ENCODE peak calls at places on chromosomes 4 and X, in nine cellular contexts. One of them, this sample, is unnamed. For H3K4me1 and H3K9me3, the result is how much of the 10 kb centered on the place peaks cover.

GRCh38 chr4:83320548-83320947 is 14.1 kb downstream of the HPSE start:
- DNase-seq in IMR-90: peak
- DNase-seq in MM.1S: no peak
- DNase-seq in suprapubic skin: no peak
- DNase-seq in left ventricle myocardium inferior: peak
- DNase-seq in transverse colon: peak
- DNase-seq in ascending aorta: peak
- DNase-seq in tibial nerve: peak
- DNase-seq in iPS DF 6.9: no peak
- DNase-seq in this sample: no peak

GRCh38 chr4:79723507-79723906 is 315.5 kb upstream of the GK2 start:
- DNase-seq in IMR-90: no peak
- DNase-seq in MM.1S: no peak
- DNase-seq in suprapubic skin: no peak
- DNase-seq in left ventricle myocardium inferior: no peak
- DNase-seq in transverse colon: no peak
- DNase-seq in ascending aorta: no peak
- DNase-seq in tibial nerve: no peak
- DNase-seq in iPS DF 6.9: no peak
- DNase-seq in this sample: no peak

GRCh38 chr4:144615182-144615581 is 30.8 kb upstream of the HHIP start:
- DNase-seq in IMR-90: peak
- DNase-seq in MM.1S: no peak
- DNase-seq in suprapubic skin: no peak
- DNase-seq in left ventricle myocardium inferior: no peak
- DNase-seq in transverse colon: no peak
- DNase-seq in ascending aorta: no peak
- DNase-seq in tibial nerve: no peak
- DNase-seq in iPS DF 6.9: no peak
- DNase-seq in this sample: no peak

GRCh38 chr4:77538144-77538543 is 67.5 kb upstream of the CXCL13 start:
- DNase-seq in IMR-90: peak
- DNase-seq in MM.1S: peak
- DNase-seq in suprapubic skin: no peak
- DNase-seq in left ventricle myocardium inferior: no peak
- DNase-seq in transverse colon: no peak
- DNase-seq in ascending aorta: no peak
- DNase-seq in tibial nerve: no peak
- DNase-seq in iPS DF 6.9: no peak
- DNase-seq in this sample: no peak

GRCh38 chrX:24646745-24647182 is 383 bp downstream of the PCYT1B start:
- DNase-seq in IMR-90: no peak
- DNase-seq in MM.1S: no peak
- DNase-seq in suprapubic skin: no peak
- DNase-seq in left ventricle myocardium inferior: no peak
- DNase-seq in transverse colon: no peak
- DNase-seq in ascending aorta: no peak
- DNase-seq in tibial nerve: no peak
- DNase-seq in iPS DF 6.9: peak
- DNase-seq in this sample: no peak

GRCh38 chr4:13088726-13089658 is 395.1 kb downstream of the RAB28 start:
- DNase-seq in IMR-90: no peak
- DNase-seq in MM.1S: no peak
- DNase-seq in suprapubic skin: no peak
- DNase-seq in left ventricle myocardium inferior: no peak
- DNase-seq in transverse colon: no peak
- DNase-seq in ascending aorta: no peak
- DNase-seq in tibial nerve: no peak
- DNase-seq in iPS DF 6.9: no peak
- DNase-seq in this sample: no peak

GRCh38 chr4:39102297-39102696 is 40.3 kb downstream of the KLHL5 start:
- DNase-seq in IMR-90: no peak
- DNase-seq in MM.1S: no peak
- DNase-seq in suprapubic skin: no peak
- DNase-seq in left ventricle myocardium inferior: no peak
- DNase-seq in transverse colon: no peak
- DNase-seq in ascending aorta: no peak
- DNase-seq in tibial nerve: no peak
- DNase-seq in iPS DF 6.9: no peak
- DNase-seq in this sample: no peak

GRCh38 chr4:52946811-52947210 is 84.7 kb downstream of the RASL11B start:
- DNase-seq in IMR-90: no peak
- DNase-seq in MM.1S: no peak
- DNase-seq in suprapubic skin: no peak
- DNase-seq in left ventricle myocardium inferior: peak
- DNase-seq in transverse colon: no peak
- DNase-seq in ascending aorta: no peak
- DNase-seq in tibial nerve: no peak
- DNase-seq in iPS DF 6.9: no peak
- DNase-seq in this sample: no peak

GRCh38 chr4:44869222-44869882 is 143.0 kb upstream of the GNPDA2 start:
- DNase-seq in IMR-90: no peak
- DNase-seq in MM.1S: no peak
- DNase-seq in suprapubic skin: no peak
- DNase-seq in left ventricle myocardium inferior: no peak
- DNase-seq in transverse colon: no peak
- DNase-seq in ascending aorta: no peak
- DNase-seq in tibial nerve: no peak
- DNase-seq in iPS DF 6.9: no peak
- DNase-seq in this sample: no peak

GRCh38 chr4:169208090-169208455 is 62.7 kb downstream of the SH3RF1 start:
- DNase-seq in IMR-90: no peak
- DNase-seq in MM.1S: no peak
- DNase-seq in suprapubic skin: no peak
- DNase-seq in left ventricle myocardium inferior: no peak
- DNase-seq in transverse colon: no peak
- DNase-seq in ascending aorta: no peak
- DNase-seq in tibial nerve: no peak
- DNase-seq in iPS DF 6.9: no peak
- DNase-seq in this sample: no peak

GRCh38 chr4:26171953-26172352 is 148.9 kb upstream of the RBPJ start:
- DNase-seq in IMR-90: peak
- DNase-seq in MM.1S: no peak
- DNase-seq in suprapubic skin: no peak
- DNase-seq in left ventricle myocardium inferior: no peak
- DNase-seq in transverse colon: no peak
- DNase-seq in ascending aorta: no peak
- DNase-seq in tibial nerve: no peak
- DNase-seq in iPS DF 6.9: no peak
- DNase-seq in this sample: no peak

DNA sequence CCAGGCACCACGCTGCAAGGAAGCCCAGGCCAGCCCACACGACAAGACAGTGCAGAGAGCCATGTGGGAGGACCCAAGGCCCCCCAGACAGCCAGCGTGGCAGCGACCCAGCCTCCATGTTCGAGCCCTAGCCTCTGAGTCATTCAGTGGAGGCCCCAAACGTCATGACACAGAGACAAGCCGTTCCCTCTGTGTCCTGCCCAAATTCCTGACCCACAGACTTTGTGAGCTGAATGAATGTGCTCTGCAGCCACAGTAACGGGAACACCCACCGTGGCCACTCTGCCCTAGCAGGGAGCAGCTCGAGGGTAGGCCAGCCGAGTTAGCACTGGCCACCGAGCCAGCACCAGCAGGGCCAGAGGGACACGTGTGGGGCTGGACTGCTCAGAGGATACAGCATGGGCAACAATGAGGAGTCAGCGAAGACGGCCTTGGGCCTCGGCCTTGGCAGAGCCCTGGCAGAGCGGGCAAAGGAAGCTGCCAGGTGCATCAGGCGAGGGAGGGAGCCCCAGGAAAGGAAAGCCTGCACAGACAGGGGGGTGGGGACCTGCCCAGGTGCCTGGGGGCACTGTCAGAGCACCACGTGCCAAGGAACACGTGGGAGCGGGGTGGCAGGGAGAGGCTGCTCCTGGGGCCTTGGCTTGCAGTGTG is 8.6 kb downstream of the BLOC1S4 start:
- DNase-seq in IMR-90: peak
- DNase-seq in MM.1S: no peak
- DNase-seq in suprapubic skin: no peak
- DNase-seq in left ventricle myocardium inferior: no peak
- DNase-seq in transverse colon: no peak
- DNase-seq in ascending aorta: no peak
- DNase-seq in tibial nerve: no peak
- DNase-seq in iPS DF 6.9: no peak
- DNase-seq in this sample: no peak
- H3K4me1 ChIP-seq in IMR-90: under half
- H3K4me1 ChIP-seq in MM.1S: under half
- H3K4me1 ChIP-seq in suprapubic skin: under half
- H3K4me1 ChIP-seq in left ventricle myocardium inferior: under half
- H3K4me1 ChIP-seq in transverse colon: under half
- H3K4me1 ChIP-seq in ascending aorta: under half
- H3K4me1 ChIP-seq in tibial nerve: under half
- H3K4me1 ChIP-seq in iPS DF 6.9: under half
- H3K4me1 ChIP-seq in this sample: under half

GRCh38 chr4:109657854-109658253 is 45.4 kb downstream of the CASP6 start:
- DNase-seq in IMR-90: no peak
- DNase-seq in MM.1S: no peak
- DNase-seq in suprapubic skin: no peak
- DNase-seq in left ventricle myocardium inferior: no peak
- DNase-seq in transverse colon: no peak
- DNase-seq in ascending aorta: no peak
- DNase-seq in tibial nerve: no peak
- DNase-seq in iPS DF 6.9: no peak
- DNase-seq in this sample: no peak

GRCh38 chr4:109658871-109659410 is 44.3 kb downstream of the CASP6 start:
- DNase-seq in IMR-90: peak
- DNase-seq in MM.1S: no peak
- DNase-seq in suprapubic skin: no peak
- DNase-seq in left ventricle myocardium inferior: no peak
- DNase-seq in transverse colon: no peak
- DNase-seq in ascending aorta: no peak
- DNase-seq in tibial nerve: no peak
- DNase-seq in iPS DF 6.9: no peak
- DNase-seq in this sample: no peak

GRCh38 chr4:109649872-109650271 is 53.4 kb downstream of the CASP6 start:
- DNase-seq in IMR-90: no peak
- DNase-seq in MM.1S: no peak
- DNase-seq in suprapubic skin: no peak
- DNase-seq in left ventricle myocardium inferior: no peak
- DNase-seq in transverse colon: no peak
- DNase-seq in ascending aorta: no peak
- DNase-seq in tibial nerve: no peak
- DNase-seq in iPS DF 6.9: no peak
- DNase-seq in this sample: no peak

DNA sequence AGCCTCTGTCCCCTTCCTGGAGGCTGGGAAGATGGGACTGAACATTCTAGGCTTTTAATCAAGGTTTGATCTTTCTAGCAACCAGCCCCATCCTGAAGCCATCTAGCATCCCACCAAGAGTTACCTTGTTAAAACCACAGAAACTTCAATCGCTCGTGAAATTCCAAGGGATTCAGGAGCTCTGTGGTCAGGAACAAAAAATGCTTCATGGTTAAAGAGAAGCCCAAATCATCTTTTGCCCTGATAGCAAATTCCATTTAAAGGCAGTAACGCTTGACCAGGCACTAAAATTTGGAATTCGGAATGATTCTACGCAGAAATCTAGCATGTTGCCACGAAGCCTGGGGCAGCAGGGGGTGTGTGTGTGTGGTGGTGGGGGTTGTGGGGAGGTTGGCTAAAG is 47.8 kb downstream of the CASP6 start:
- DNase-seq in IMR-90: no peak
- DNase-seq in MM.1S: no peak
- DNase-seq in suprapubic skin: no peak
- DNase-seq in left ventricle myocardium inferior: no peak
- DNase-seq in transverse colon: no peak
- DNase-seq in ascending aorta: no peak
- DNase-seq in tibial nerve: no peak
- DNase-seq in iPS DF 6.9: no peak
- DNase-seq in this sample: no peak
- H3K27ac ChIP-seq in IMR-90: no peak
- H3K27ac ChIP-seq in MM.1S: no peak
- H3K27ac ChIP-seq in suprapubic skin: no peak
- H3K27ac ChIP-seq in left ventricle myocardium inferior: no peak
- H3K27ac ChIP-seq in transverse colon: no peak
- H3K27ac ChIP-seq in ascending aorta: no peak
- H3K27ac ChIP-seq in tibial nerve: no peak
- H3K27ac ChIP-seq in iPS DF 6.9: no peak
- H3K27ac ChIP-seq in this sample: no peak

GRCh38 chr4:59759082-59759825 is 1440.9 kb upstream of the ADGRL3 start:
- DNase-seq in IMR-90: no peak
- DNase-seq in MM.1S: no peak
- DNase-seq in suprapubic skin: no peak
- DNase-seq in left ventricle myocardium inferior: no peak
- DNase-seq in transverse colon: no peak
- DNase-seq in ascending aorta: no peak
- DNase-seq in tibial nerve: no peak
- DNase-seq in iPS DF 6.9: no peak
- DNase-seq in this sample: no peak
- H3K9me3 ChIP-seq in IMR-90: under half
- H3K9me3 ChIP-seq in MM.1S: under half
- H3K9me3 ChIP-seq in suprapubic skin: under half
- H3K9me3 ChIP-seq in left ventricle myocardium inferior: under half
- H3K9me3 ChIP-seq in transverse colon: under half
- H3K9me3 ChIP-seq in ascending aorta: under half
- H3K9me3 ChIP-seq in tibial nerve: under half
- H3K9me3 ChIP-seq in iPS DF 6.9: under half
- H3K9me3 ChIP-seq in this sample: under half

GRCh38 chr4:89294583-89295244 is 12.9 kb downstream of the GPRIN3 start:
- DNase-seq in IMR-90: no peak
- DNase-seq in MM.1S: peak
- DNase-seq in suprapubic skin: no peak
- DNase-seq in left ventricle myocardium inferior: no peak
- DNase-seq in transverse colon: no peak
- DNase-seq in ascending aorta: no peak
- DNase-seq in tibial nerve: no peak
- DNase-seq in iPS DF 6.9: no peak
- DNase-seq in this sample: no peak

GRCh38 chr4:89295415-89295927 is 12.1 kb downstream of the GPRIN3 start:
- DNase-seq in IMR-90: no peak
- DNase-seq in MM.1S: no peak
- DNase-seq in suprapubic skin: no peak
- DNase-seq in left ventricle myocardium inferior: no peak
- DNase-seq in transverse colon: no peak
- DNase-seq in ascending aorta: no peak
- DNase-seq in tibial nerve: no peak
- DNase-seq in iPS DF 6.9: no peak
- DNase-seq in this sample: no peak

GRCh38 chr4:89298160-89298559 is 9.4 kb downstream of the GPRIN3 start:
- DNase-seq in IMR-90: no peak
- DNase-seq in MM.1S: peak
- DNase-seq in suprapubic skin: no peak
- DNase-seq in left ventricle myocardium inferior: no peak
- DNase-seq in transverse colon: peak
- DNase-seq in ascending aorta: no peak
- DNase-seq in tibial nerve: no peak
- DNase-seq in iPS DF 6.9: no peak
- DNase-seq in this sample: no peak

GRCh38 chr4:89296871-89297270 is 10.7 kb downstream of the GPRIN3 start:
- DNase-seq in IMR-90: no peak
- DNase-seq in MM.1S: peak
- DNase-seq in suprapubic skin: no peak
- DNase-seq in left ventricle myocardium inferior: no peak
- DNase-seq in transverse colon: no peak
- DNase-seq in ascending aorta: no peak
- DNase-seq in tibial nerve: no peak
- DNase-seq in iPS DF 6.9: no peak
- DNase-seq in this sample: no peak

DNA sequence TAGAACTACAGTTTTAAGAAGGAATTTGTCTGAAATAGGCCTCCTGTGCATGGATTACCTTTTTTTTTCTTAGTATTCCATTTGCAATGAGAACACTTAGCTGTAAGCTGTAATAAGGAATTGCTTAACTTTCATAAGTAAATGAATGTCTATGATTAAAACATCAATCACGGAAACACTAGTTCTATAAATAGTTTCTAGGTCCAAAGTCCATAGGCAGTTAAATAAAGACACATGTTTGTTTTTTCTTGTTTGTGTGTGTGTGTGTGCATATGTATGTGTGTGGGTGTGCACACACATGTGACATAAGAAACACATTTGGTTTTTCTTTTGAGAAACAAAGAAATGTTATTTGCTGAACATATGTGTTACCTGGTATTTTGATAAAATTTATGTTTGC is 11.2 kb downstream of the GPRIN3 start:
- DNase-seq in IMR-90: no peak
- DNase-seq in MM.1S: peak
- DNase-seq in suprapubic skin: no peak
- DNase-seq in left ventricle myocardium inferior: no peak
- DNase-seq in transverse colon: no peak
- DNase-seq in ascending aorta: no peak
- DNase-seq in tibial nerve: no peak
- DNase-seq in iPS DF 6.9: no peak
- DNase-seq in this sample: no peak
- H3K4me1 ChIP-seq in IMR-90: under half
- H3K4me1 ChIP-seq in MM.1S: half or more
- H3K4me1 ChIP-seq in suprapubic skin: under half
- H3K4me1 ChIP-seq in left ventricle myocardium inferior: half or more
- H3K4me1 ChIP-seq in transverse colon: under half
- H3K4me1 ChIP-seq in ascending aorta: under half
- H3K4me1 ChIP-seq in tibial nerve: under half
- H3K4me1 ChIP-seq in iPS DF 6.9: under half
- H3K4me1 ChIP-seq in this sample: under half